ENCODE peak calls at places on chromosomes 3 and 15, in six cellular contexts. W is MG63, X is HS-27A, A is H9, M is Caco-2, T is NCI-H774. J is an unnamed sample.

GRCh38 chr15:81133782-81134461 is at the start of gene CFAP161:
- DNase-seq in M (peak; percentile 39), W (no peak), A (peak; percentile 96), X (peak; percentile 45), T (peak; percentile 85), J (no peak)

GRCh38 chr15:66907826-66908502 is 157.4 kb upstream of the SMAD3 start:
- DNase-seq in X (no peak), T (no peak), A (peak; percentile 21), W (peak; percentile 47), M (no peak), J (no peak)

GRCh38 chr15:90348456-90348855 is 3.6 kb upstream of the ZNF774 start:
- DNase-seq in X (no peak), A (no peak), M (no peak), T (no peak), W (no peak), J (no peak)

GRCh38 chr3:67031986-67032385 is 33.9 kb downstream of the KBTBD8 start:
- DNase-seq in M (no peak), W (no peak), X (no peak), A (no peak), T (no peak), J (no peak)

GRCh38 chr15:80234883-80235282 is 17.1 kb downstream of the CTXND1 start:
- DNase-seq in X (no peak), A (peak; percentile 75), W (peak; percentile 38), T (no peak), M (peak; percentile 45), J (no peak)

GRCh38 chr15:84915011-84915958 is 30.8 kb downstream of the SLC28A1 start:
- DNase-seq in X (peak; percentile 31), A (peak; percentile 60), W (peak; percentile 56), M (peak; percentile 87), T (peak; percentile 87), J (peak; percentile 12)

GRCh38 chr15:78103406-78104118 is 11.2 kb downstream of the SH2D7 start:
- DNase-seq in T (no peak), A (no peak), X (no peak), W (no peak), M (no peak), J (peak; percentile 34)

GRCh38 chr15:79916424-79916823 is 19.6 kb upstream of the MTHFS start:
- DNase-seq in A (no peak), T (no peak), W (no peak), M (no peak), X (no peak), J (no peak)

GRCh38 chr3:108546249-108546648 is 35.9 kb upstream of the MYH15 start:
- DNase-seq in W (no peak), A (no peak), T (no peak), X (no peak), M (no peak), J (no peak)

GRCh38 chr15:44713006-44713966 is 2.0 kb downstream of the B2M start:
- DNase-seq in X (no peak), A (no peak), M (no peak), W (no peak), T (no peak), J (no peak)

GRCh38 chr15:60916032-60916673 is 312.9 kb downstream of the RORA start:
- DNase-seq in T (no peak), X (no peak), A (no peak), W (no peak), M (no peak), J (no peak)

GRCh38 chr3:97823503-97824004 is 1.7 kb downstream of the CRYBG3 start:
- DNase-seq in W (no peak), M (no peak), T (no peak), A (no peak), X (no peak), J (no peak)

GRCh38 chr3:197006446-197006845 is 23.2 kb downstream of the MELTF start:
- DNase-seq in T (no peak), W (no peak), X (no peak), A (no peak), M (no peak), J (no peak)

GRCh38 chr15:58934521-58934920 is 1.0 kb upstream of the SLTM start:
- DNase-seq in M (no peak), X (no peak), A (no peak), T (no peak), W (no peak), J (no peak)

GRCh38 chr3:61077551-61077950 is 173.7 kb downstream of the FHIT start:
- DNase-seq in A (no peak), X (no peak), T (no peak), M (no peak), W (no peak), J (no peak)

GRCh38 chr3:143412084-143412483 is 292.5 kb downstream of the CHST2 start:
- DNase-seq in M (no peak), T (no peak), A (no peak), W (no peak), X (no peak), J (no peak)

GRCh38 chr15:48644498-48644826 is 1.0 kb downstream of the FBN1 start:
- DNase-seq in A (no peak), X (no peak), W (peak; percentile 58), T (no peak), M (no peak), J (no peak)

GRCh38 chr15:48851956-48852355 is 26.0 kb upstream of the EID1 start:
- DNase-seq in A (no peak), M (no peak), W (no peak), T (no peak), X (no peak), J (no peak)

GRCh38 chr3:158221426-158221825 is 111.5 kb downstream of the RSRC1 start:
- DNase-seq in T (no peak), W (no peak), A (no peak), M (no peak), X (no peak), J (no peak)

GRCh38 chr3:75254685-75255084 is 409.4 kb upstream of the FRG2C start:
- DNase-seq in X (no peak), W (no peak), M (no peak), T (no peak), A (peak; percentile 74), J (no peak)

GRCh38 chr15:47773163-47773562 is 55.9 kb downstream of the SEMA6D start:
- DNase-seq in T (no peak), W (no peak), A (no peak), M (no peak), X (no peak), J (no peak)

GRCh38 chr15:67479781-67480180 is 41.1 kb upstream of the C15orf61 start:
- DNase-seq in X (no peak), T (no peak), A (no peak), W (no peak), M (no peak), J (no peak)

GRCh38 chr3:13282986-13283876 is 136.9 kb downstream of the NUP210 start:
- DNase-seq in X (no peak), W (peak; percentile 17), T (peak; percentile 3), A (peak; percentile 82), M (no peak), J (no peak)